ENCODE peak calls at places on chromosomes 1 and 21, in five cellular contexts. One of them, this sample, is unnamed.

GRCh38 chr1:204288061-204288588 is 71.6 kb downstream of the PLEKHA6 start:
- DNase-seq in A549: peak
- DNase-seq in Peyer's patch: peak
- DNase-seq in CD8-positive, alpha-beta T cell: no peak
- DNase-seq in fibroblast of the aortic adventitia: no peak
- DNase-seq in this sample: no peak

GRCh38 chr1:58403894-58404293 is 142.6 kb downstream of the OMA1 start:
- DNase-seq in A549: no peak
- DNase-seq in Peyer's patch: no peak
- DNase-seq in CD8-positive, alpha-beta T cell: no peak
- DNase-seq in fibroblast of the aortic adventitia: no peak
- DNase-seq in this sample: no peak

GRCh38 chr1:28776341-28776740 is 35.6 kb upstream of the OPRD1 start:
- DNase-seq in A549: no peak
- DNase-seq in Peyer's patch: peak
- DNase-seq in CD8-positive, alpha-beta T cell: no peak
- DNase-seq in fibroblast of the aortic adventitia: no peak
- DNase-seq in this sample: no peak

GRCh38 chr1:220370041-220370700 is 97.9 kb upstream of the RAB3GAP2 start:
- DNase-seq in A549: peak
- DNase-seq in Peyer's patch: no peak
- DNase-seq in CD8-positive, alpha-beta T cell: no peak
- DNase-seq in fibroblast of the aortic adventitia: peak
- DNase-seq in this sample: no peak

GRCh38 chr21:45996311-45997204 is 15.0 kb downstream of the COL6A1 start:
- DNase-seq in A549: no peak
- DNase-seq in Peyer's patch: peak
- DNase-seq in CD8-positive, alpha-beta T cell: peak
- DNase-seq in fibroblast of the aortic adventitia: no peak
- DNase-seq in this sample: peak

GRCh38 chr1:22627331-22627730 is 9.1 kb upstream of the C1QA start:
- DNase-seq in A549: no peak
- DNase-seq in Peyer's patch: no peak
- DNase-seq in CD8-positive, alpha-beta T cell: no peak
- DNase-seq in fibroblast of the aortic adventitia: no peak
- DNase-seq in this sample: no peak

GRCh38 chr1:54165146-54165545 is 12.3 kb upstream of the CDCP2 start:
- DNase-seq in A549: no peak
- DNase-seq in Peyer's patch: no peak
- DNase-seq in CD8-positive, alpha-beta T cell: no peak
- DNase-seq in fibroblast of the aortic adventitia: no peak
- DNase-seq in this sample: no peak

GRCh38 chr1:9652379-9653194 is 1.1 kb downstream of the PIK3CD start:
- DNase-seq in A549: no peak
- DNase-seq in Peyer's patch: peak
- DNase-seq in CD8-positive, alpha-beta T cell: peak
- DNase-seq in fibroblast of the aortic adventitia: no peak
- DNase-seq in this sample: no peak

GRCh38 chr21:29825936-29826335 is 113.9 kb downstream of the GRIK1 start:
- DNase-seq in A549: no peak
- DNase-seq in Peyer's patch: no peak
- DNase-seq in CD8-positive, alpha-beta T cell: no peak
- DNase-seq in fibroblast of the aortic adventitia: no peak
- DNase-seq in this sample: no peak

GRCh38 chr1:234976880-234977680 is 151.6 kb downstream of the TOMM20 start:
- DNase-seq in A549: no peak
- DNase-seq in Peyer's patch: no peak
- DNase-seq in CD8-positive, alpha-beta T cell: no peak
- DNase-seq in fibroblast of the aortic adventitia: no peak
- DNase-seq in this sample: no peak

GRCh38 chr1:234979316-234980223 is 149.1 kb downstream of the TOMM20 start:
- DNase-seq in A549: no peak
- DNase-seq in Peyer's patch: peak
- DNase-seq in CD8-positive, alpha-beta T cell: no peak
- DNase-seq in fibroblast of the aortic adventitia: no peak
- DNase-seq in this sample: no peak

GRCh38 chr1:234977891-234978396 is 150.7 kb downstream of the TOMM20 start:
- DNase-seq in A549: peak
- DNase-seq in Peyer's patch: peak
- DNase-seq in CD8-positive, alpha-beta T cell: no peak
- DNase-seq in fibroblast of the aortic adventitia: no peak
- DNase-seq in this sample: no peak

GRCh38 chr1:234980224-234980656 is 148.4 kb downstream of the TOMM20 start:
- DNase-seq in A549: no peak
- DNase-seq in Peyer's patch: no peak
- DNase-seq in CD8-positive, alpha-beta T cell: no peak
- DNase-seq in fibroblast of the aortic adventitia: no peak
- DNase-seq in this sample: no peak

DNA sequence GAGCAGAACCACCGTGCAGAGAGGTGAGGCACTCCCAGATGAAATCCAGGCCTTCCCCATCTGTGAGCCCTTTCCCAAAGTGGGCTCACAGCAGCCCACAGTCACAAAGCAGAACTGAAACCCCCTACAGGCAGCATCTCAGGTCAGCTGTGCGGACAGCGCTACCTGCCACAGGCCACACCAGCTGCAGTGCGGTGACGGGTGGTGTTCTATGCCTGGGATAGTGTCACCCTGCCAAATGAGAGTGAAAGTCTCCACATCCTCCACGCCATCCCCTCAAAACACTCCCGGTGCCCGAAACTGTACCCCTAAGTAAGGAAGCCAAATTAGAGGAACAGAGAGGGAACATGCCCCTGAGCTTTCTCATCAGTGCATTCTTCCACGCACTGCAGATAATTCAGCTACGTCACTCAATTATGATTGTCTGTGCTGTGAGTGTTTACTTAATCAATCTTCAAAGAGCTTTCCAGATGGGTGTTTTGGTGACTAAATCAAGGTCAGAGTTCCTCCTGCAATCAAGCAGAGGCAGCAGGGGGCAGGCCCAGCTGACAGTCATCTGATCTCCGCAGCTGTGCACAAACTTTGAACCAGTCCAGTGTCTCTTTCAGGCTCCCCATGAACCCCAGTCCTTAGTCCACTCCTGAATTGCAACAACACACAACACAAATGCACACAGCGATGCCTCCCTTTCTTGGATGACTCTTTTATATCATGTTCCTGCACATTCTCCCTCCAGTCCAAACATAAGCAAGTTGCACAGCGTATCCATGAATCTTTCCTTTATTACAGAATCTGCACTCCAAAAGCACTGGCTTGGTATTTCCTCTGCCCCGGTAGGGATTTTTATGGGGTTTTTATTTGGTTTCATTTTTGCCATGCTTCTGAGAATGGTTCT is 150.0 kb downstream of the TOMM20 start:
- DNase-seq in A549: peak
- DNase-seq in Peyer's patch: peak
- DNase-seq in CD8-positive, alpha-beta T cell: peak
- DNase-seq in fibroblast of the aortic adventitia: peak
- DNase-seq in this sample: peak
- TF ChIP-seq CTCF in A549: no peak
- TF ChIP-seq CTCF in Peyer's patch: no peak
- TF ChIP-seq CTCF in CD8-positive, alpha-beta T cell: no peak
- TF ChIP-seq CTCF in fibroblast of the aortic adventitia: no peak
- TF ChIP-seq CTCF in this sample: peak

DNA sequence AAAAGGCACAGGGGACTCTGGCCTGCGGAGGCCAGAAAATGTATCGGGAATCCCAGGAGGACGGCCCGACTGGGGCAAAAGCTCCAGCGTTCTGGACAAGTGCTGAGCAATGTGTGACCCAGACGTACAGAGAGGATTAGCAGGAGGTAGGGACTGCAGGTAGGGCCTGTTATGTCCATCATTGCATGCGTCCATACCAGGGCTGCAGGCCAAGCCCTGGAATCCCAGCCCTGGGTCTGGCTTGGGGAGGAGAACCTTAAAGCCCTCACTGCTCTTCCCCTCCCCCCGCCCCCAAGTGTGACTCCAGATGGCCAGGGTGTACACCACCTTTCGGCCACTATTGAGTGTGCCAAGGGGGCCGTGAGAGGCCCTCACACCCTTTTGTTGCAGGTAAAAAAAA is 2.0 kb downstream of the RNF207 start:
- DNase-seq in A549: no peak
- DNase-seq in Peyer's patch: no peak
- DNase-seq in CD8-positive, alpha-beta T cell: no peak
- DNase-seq in fibroblast of the aortic adventitia: no peak
- DNase-seq in this sample: no peak
- TF ChIP-seq CTCF in A549: no peak
- TF ChIP-seq CTCF in Peyer's patch: no peak
- TF ChIP-seq CTCF in CD8-positive, alpha-beta T cell: no peak
- TF ChIP-seq CTCF in fibroblast of the aortic adventitia: no peak
- TF ChIP-seq CTCF in this sample: no peak

DNA sequence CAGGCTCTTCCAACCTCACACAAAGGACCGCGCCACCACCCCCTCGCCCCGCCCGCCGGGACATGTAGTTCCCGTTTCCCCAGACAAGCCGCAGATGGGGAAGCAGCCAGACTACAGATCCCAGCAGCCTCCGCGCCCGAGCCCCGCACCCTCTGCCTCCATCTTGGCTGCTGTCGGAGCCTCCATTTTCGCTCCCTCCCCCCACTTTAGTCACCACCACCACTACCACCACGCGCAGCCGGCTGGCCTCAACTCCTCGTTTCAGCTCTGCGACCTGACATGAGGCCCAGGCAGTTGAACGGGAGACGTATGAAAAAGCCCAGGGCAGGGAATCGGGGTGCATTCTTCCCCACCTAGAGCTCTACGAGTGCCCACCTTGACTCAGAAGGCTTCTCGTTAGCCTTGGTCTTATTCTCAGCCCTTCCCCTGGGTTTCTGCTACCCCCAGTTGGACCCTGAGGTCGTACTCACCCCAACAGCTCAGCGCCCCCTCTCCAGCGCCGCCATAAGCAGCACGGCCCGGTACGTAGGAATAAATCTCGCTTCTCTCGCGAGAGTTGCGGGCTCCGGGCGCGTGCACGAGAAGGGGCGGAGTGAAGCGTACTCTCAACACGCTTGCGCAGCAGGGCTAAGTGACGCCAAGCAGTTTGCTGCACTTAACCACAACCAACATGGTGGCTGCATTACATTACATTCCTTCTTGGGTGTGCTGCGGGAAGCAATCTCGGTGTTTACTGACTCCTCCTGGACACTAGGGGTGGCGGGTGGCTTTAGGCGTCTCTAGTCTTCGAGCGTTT is at the start of gene CSDE1:
- DNase-seq in A549: peak
- DNase-seq in Peyer's patch: peak
- DNase-seq in CD8-positive, alpha-beta T cell: peak
- DNase-seq in fibroblast of the aortic adventitia: peak
- DNase-seq in this sample: peak
- TF ChIP-seq CTCF in A549: peak
- TF ChIP-seq CTCF in Peyer's patch: no peak
- TF ChIP-seq CTCF in CD8-positive, alpha-beta T cell: no peak
- TF ChIP-seq CTCF in fibroblast of the aortic adventitia: peak
- TF ChIP-seq CTCF in this sample: no peak

GRCh38 chr1:154627247-154628121 is 19.5 kb upstream of the ADAR start:
- DNase-seq in A549: peak
- DNase-seq in Peyer's patch: peak
- DNase-seq in CD8-positive, alpha-beta T cell: peak
- DNase-seq in fibroblast of the aortic adventitia: peak
- DNase-seq in this sample: peak
- TF ChIP-seq CTCF in A549: no peak
- TF ChIP-seq CTCF in Peyer's patch: no peak
- TF ChIP-seq CTCF in CD8-positive, alpha-beta T cell: no peak
- TF ChIP-seq CTCF in fibroblast of the aortic adventitia: no peak
- TF ChIP-seq CTCF in this sample: no peak

GRCh38 chr1:97070366-97070765 is 348.8 kb downstream of the PTBP2 start:
- DNase-seq in A549: no peak
- DNase-seq in Peyer's patch: no peak
- DNase-seq in CD8-positive, alpha-beta T cell: no peak
- DNase-seq in fibroblast of the aortic adventitia: peak
- DNase-seq in this sample: no peak
- TF ChIP-seq CTCF in A549: no peak
- TF ChIP-seq CTCF in Peyer's patch: no peak
- TF ChIP-seq CTCF in CD8-positive, alpha-beta T cell: no peak
- TF ChIP-seq CTCF in fibroblast of the aortic adventitia: no peak
- TF ChIP-seq CTCF in this sample: no peak

DNA sequence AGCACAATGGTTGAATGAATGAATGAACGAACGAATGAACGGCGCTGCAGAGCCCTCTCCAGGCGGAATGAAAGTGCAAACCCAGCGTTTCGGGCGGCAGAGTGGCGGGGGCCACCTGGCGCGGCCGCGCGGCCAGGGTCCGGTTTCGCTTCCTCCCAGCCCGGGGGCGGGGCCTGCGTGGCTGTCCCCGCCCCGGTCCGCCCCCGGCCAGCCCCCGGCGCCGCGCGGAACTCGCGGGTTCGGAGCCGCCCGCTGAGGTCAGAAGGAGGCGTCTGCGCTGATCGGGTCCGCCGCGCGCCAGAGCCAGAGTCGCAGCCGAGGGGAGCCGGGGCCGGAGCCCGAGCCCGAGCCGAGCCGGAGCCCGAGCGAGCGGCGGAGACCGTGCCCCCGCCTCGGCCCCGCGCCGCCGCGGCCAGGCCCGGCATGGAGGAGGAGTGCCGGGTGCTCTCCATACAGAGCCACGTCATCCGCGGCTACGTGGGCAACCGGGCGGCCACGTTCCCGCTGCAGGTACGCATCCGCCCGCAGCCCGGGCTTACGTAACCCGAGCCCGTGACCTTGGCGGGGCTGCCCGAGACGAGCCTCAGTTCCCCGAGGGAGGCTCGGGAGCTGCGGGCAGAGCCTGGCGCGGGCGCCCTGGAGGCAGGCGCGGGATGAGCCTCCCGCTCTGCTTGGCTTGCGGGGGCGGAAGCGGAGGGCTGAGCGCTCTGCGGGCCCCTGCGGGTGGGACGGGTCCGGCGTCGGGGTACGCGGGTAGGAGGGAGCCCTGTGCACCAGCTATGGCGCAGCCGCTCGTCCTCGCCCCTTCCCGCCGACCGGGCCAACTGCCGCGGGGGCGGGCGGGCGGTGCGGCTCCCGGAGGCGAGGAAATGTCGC is at the start of gene PDXK:
- DNase-seq in A549: peak
- DNase-seq in Peyer's patch: peak
- DNase-seq in CD8-positive, alpha-beta T cell: peak
- DNase-seq in fibroblast of the aortic adventitia: peak
- DNase-seq in this sample: peak
- TF ChIP-seq CTCF in A549: peak
- TF ChIP-seq CTCF in Peyer's patch: no peak
- TF ChIP-seq CTCF in CD8-positive, alpha-beta T cell: no peak
- TF ChIP-seq CTCF in fibroblast of the aortic adventitia: no peak
- TF ChIP-seq CTCF in this sample: no peak

DNA sequence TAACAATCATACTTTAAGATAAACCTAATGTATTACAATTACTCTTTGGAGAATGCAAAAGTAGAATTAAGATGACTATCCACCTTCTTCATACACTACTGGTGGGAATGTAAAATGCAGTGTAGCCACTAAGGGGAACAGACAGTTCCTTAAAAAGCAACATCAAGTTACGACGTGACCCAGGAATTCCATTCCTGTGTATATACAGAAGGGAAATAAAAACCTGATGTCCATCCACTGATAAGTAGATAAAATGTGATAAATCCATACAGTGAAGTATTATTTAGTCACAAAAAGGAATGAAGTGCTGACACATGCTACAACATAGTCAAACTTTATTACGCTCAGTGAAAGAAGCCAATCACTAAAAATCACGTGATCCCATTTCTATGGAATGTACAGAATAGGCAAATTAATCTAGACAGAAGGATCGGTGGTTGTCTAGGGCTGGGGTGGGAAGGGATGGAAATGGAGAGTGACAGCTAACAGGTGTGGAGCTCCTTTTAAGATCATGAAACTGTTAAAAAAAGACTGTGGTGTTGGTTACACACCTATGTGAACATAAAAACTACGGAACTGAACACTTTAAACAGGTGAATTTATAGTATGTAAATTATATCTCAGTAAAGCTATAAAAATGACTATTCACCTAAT is 42.1 kb downstream of the NRIP1 start:
- DNase-seq in A549: no peak
- DNase-seq in Peyer's patch: no peak
- DNase-seq in CD8-positive, alpha-beta T cell: no peak
- DNase-seq in fibroblast of the aortic adventitia: peak
- DNase-seq in this sample: no peak
- TF ChIP-seq CTCF in A549: no peak
- TF ChIP-seq CTCF in Peyer's patch: no peak
- TF ChIP-seq CTCF in CD8-positive, alpha-beta T cell: no peak
- TF ChIP-seq CTCF in fibroblast of the aortic adventitia: peak
- TF ChIP-seq CTCF in this sample: peak